ENCODE peak calls at places on chromosomes 1 and 21, in eight cellular contexts. S is activated CD4-positive, alpha-beta T cell treated with anti-CD3 and anti-CD28 coated beads for 36 hours; Y is activated CD8-positive, alpha-beta memory T cell treated with anti-CD3 and anti-CD28 coated beads, Interleukin-2, amount 10 ng/mL, durations not matched to agents 7 days and 5 days; Q is aorta; F is heart left ventricle; M is upper lobe of right lung; L is natural killer cell; V is activated T-cell treated with anti-CD3 and anti-CD28 coated beads, Interleukin-2, amount 50 U/mL, for 4 hours. A is an unnamed sample.

GRCh38 chr1:156999596-157000320 is 45.8 kb downstream of the ARHGEF11 start:
- ATAC-seq in S (no peak), Y (no peak), Q (no peak), F (no peak), M (no peak), L (no peak), V (no peak), A (no peak)

GRCh38 chr1:110070282-110070967 is at the start of gene ALX3:
- ATAC-seq in S (peak), Y (no peak), Q (no peak), F (no peak), M (peak), L (no peak), V (no peak), A (no peak)

GRCh38 chr1:145960468-145961108 is 2.8 kb upstream of the LIX1L start:
- ATAC-seq in S (no peak), Y (peak), Q (peak), F (peak), M (peak), L (no peak), V (no peak), A (no peak)

GRCh38 chr1:29508458-29509107 is 272.3 kb downstream of the PTPRU start:
- ATAC-seq in S (no peak), Y (no peak), Q (no peak), F (no peak), M (no peak), L (no peak), V (no peak), A (no peak)

GRCh38 chr1:40939320-40940059 is 40.0 kb upstream of the CTPS1 start:
- ATAC-seq in S (no peak), Y (no peak), Q (peak), F (peak), M (peak), L (no peak), V (no peak), A (no peak)

GRCh38 chr1:228139406-228139930 is 611 bp upstream of the GUK1 start:
- ATAC-seq in S (peak), Y (no peak), Q (no peak), F (no peak), M (no peak), L (no peak), V (no peak), A (no peak)

GRCh38 chr1:154621875-154622274 is 13.9 kb upstream of the ADAR start:
- ATAC-seq in S (peak), Y (peak), Q (no peak), F (no peak), M (no peak), L (no peak), V (no peak), A (no peak)

GRCh38 chr1:145729661-145730436 is 10.6 kb downstream of the CD160 start:
- ATAC-seq in S (no peak), Y (no peak), Q (no peak), F (no peak), M (no peak), L (no peak), V (no peak), A (no peak)

GRCh38 chr1:147202576-147202975 is 22.6 kb downstream of the FMO5 start:
- ATAC-seq in S (no peak), Y (no peak), Q (no peak), F (no peak), M (no peak), L (no peak), V (no peak), A (no peak)

GRCh38 chr1:77513839-77514763 is 168.4 kb downstream of the ZZZ3 start:
- ATAC-seq in S (no peak), Y (no peak), Q (no peak), F (peak), M (no peak), L (no peak), V (no peak), A (no peak)

GRCh38 chr1:154851392-154852177 is 18.5 kb downstream of the KCNN3 start:
- ATAC-seq in S (no peak), Y (no peak), Q (no peak), F (no peak), M (peak), L (no peak), V (no peak), A (no peak)

GRCh38 chr1:234022302-234022701 is 117.8 kb downstream of the SLC35F3 start:
- ATAC-seq in S (no peak), Y (no peak), Q (no peak), F (no peak), M (no peak), L (no peak), V (no peak), A (no peak)

GRCh38 chr1:197471248-197472035 is 203.4 kb downstream of the CRB1 start:
- ATAC-seq in S (no peak), Y (no peak), Q (peak), F (no peak), M (no peak), L (no peak), V (no peak), A (no peak)

GRCh38 chr1:5725406-5725805 is 266.8 kb downstream of the NPHP4 start:
- ATAC-seq in S (no peak), Y (no peak), Q (no peak), F (no peak), M (no peak), L (no peak), V (no peak), A (no peak)

GRCh38 chr21:25870084-25870483 is 135.3 kb downstream of the GABPA start:
- ATAC-seq in S (no peak), Y (no peak), Q (no peak), F (no peak), M (no peak), L (no peak), V (no peak), A (no peak)

GRCh38 chr1:212179394-212180076 is 105.7 kb upstream of the PPP2R5A start:
- ATAC-seq in S (peak), Y (no peak), Q (no peak), F (no peak), M (peak), L (no peak), V (no peak), A (peak)

GRCh38 chr21:25964009-25964408 is 206.6 kb downstream of the APP start:
- ATAC-seq in S (no peak), Y (no peak), Q (no peak), F (peak), M (peak), L (no peak), V (no peak), A (no peak)

GRCh38 chr1:154812911-154813816 is 56.9 kb downstream of the KCNN3 start:
- ATAC-seq in S (no peak), Y (no peak), Q (no peak), F (peak), M (peak), L (no peak), V (no peak), A (no peak)

GRCh38 chr1:43541721-43542401 is 11.2 kb downstream of the PTPRF start:
- ATAC-seq in S (no peak), Y (no peak), Q (peak), F (peak), M (peak), L (no peak), V (no peak), A (no peak)

GRCh38 chr1:230317823-230318819 is 108.0 kb downstream of the PGBD5 start:
- ATAC-seq in S (no peak), Y (no peak), Q (peak), F (no peak), M (peak), L (no peak), V (no peak), A (no peak)

GRCh38 chr1:53258216-53258615 is 19.9 kb upstream of the MAGOH start:
- ATAC-seq in S (no peak), Y (no peak), Q (no peak), F (peak), M (no peak), L (no peak), V (no peak), A (no peak)

GRCh38 chr21:44402323-44403105 is 49.1 kb downstream of the TRPM2 start:
- ATAC-seq in S (no peak), Y (no peak), Q (no peak), F (no peak), M (peak), L (no peak), V (no peak), A (no peak)

GRCh38 chr1:99645699-99646531 is at the start of gene PALMD:
- ATAC-seq in S (no peak), Y (no peak), Q (peak), F (peak), M (peak), L (no peak), V (no peak), A (no peak)

GRCh38 chr1:204402391-204402790 is 9.2 kb downstream of the PPP1R15B start:
- ATAC-seq in S (no peak), Y (no peak), Q (no peak), F (no peak), M (no peak), L (no peak), V (no peak), A (no peak)

GRCh38 chr21:46554431-46555224 is 50.3 kb downstream of the S100B start:
- ATAC-seq in S (no peak), Y (no peak), Q (no peak), F (peak), M (no peak), L (no peak), V (no peak), A (no peak)

GRCh38 chr1:912740-913301 is 10.9 kb upstream of the SAMD11 start:
- ATAC-seq in S (peak), Y (peak), Q (no peak), F (peak), M (no peak), L (no peak), V (peak), A (peak)

GRCh38 chr1:67771152-67771551 is 62.1 kb downstream of the GNG12 start:
- ATAC-seq in S (peak), Y (no peak), Q (no peak), F (peak), M (peak), L (no peak), V (no peak), A (no peak)

GRCh38 chr1:151635479-151636072 is 23.7 kb downstream of the SNX27 start:
- ATAC-seq in S (no peak), Y (no peak), Q (no peak), F (no peak), M (no peak), L (no peak), V (no peak), A (peak)

GRCh38 chr1:65221638-65222421 is 73.8 kb downstream of the AK4 start:
- ATAC-seq in S (no peak), Y (no peak), Q (no peak), F (no peak), M (no peak), L (no peak), V (no peak), A (no peak)

GRCh38 chr1:19814681-19815503 is at the start of gene RNF186:
- ATAC-seq in S (no peak), Y (no peak), Q (peak), F (peak), M (peak), L (no peak), V (no peak), A (peak)

GRCh38 chr1:201724760-201725105 is 104.2 kb upstream of the IPO9 start:
- ATAC-seq in S (no peak), Y (no peak), Q (no peak), F (peak), M (peak), L (no peak), V (no peak), A (no peak)

GRCh38 chr21:39051561-39051949 is 131.7 kb downstream of the PSMG1 start:
- ATAC-seq in S (no peak), Y (no peak), Q (no peak), F (no peak), M (no peak), L (no peak), V (no peak), A (no peak)